ENCODE peak calls at places on chromosomes 4 and X, in five cellular contexts. O, U, G, Z and M are unnamed samples.

GRCh38 chr4:4502694-4503311 is 39.0 kb downstream of the STX18 start:
- DNase-seq in G (no peak), Z (no peak), U (no peak), O (no peak), M (no peak)

GRCh38 chrX:46957299-46957698 is 45.1 kb downstream of the JADE3 start:
- DNase-seq in O (no peak), G (no peak), Z (no peak), U (no peak), M (no peak)

GRCh38 chr4:83603130-83603529 is 67.2 kb downstream of the GPAT3 start:
- DNase-seq in U (no peak), G (no peak), O (no peak), Z (no peak), M (no peak)

GRCh38 chr4:144421839-144422565 is 224.0 kb upstream of the HHIP start:
- DNase-seq in O (no peak), U (no peak), G (no peak), Z (no peak), M (no peak)

GRCh38 chr4:12409507-12410190 is 981.0 kb upstream of the HS3ST1 start:
- DNase-seq in G (peak; percentile 45), O (no peak), Z (no peak), U (no peak), M (no peak)

GRCh38 chr4:4714330-4714729 is 145.1 kb upstream of the MSX1 start:
- DNase-seq in Z (no peak), G (no peak), O (no peak), U (no peak), M (no peak)

GRCh38 chrX:153032397-153033118 is 23.7 kb upstream of the PNMA3 start:
- DNase-seq in O (peak; percentile 40), U (no peak), Z (no peak), G (peak; percentile 53), M (no peak)

GRCh38 chrX:153381684-153382532 is 19.2 kb downstream of the PNMA6E start:
- DNase-seq in U (no peak), O (no peak), Z (no peak), G (peak; percentile 27), M (no peak)

GRCh38 chr4:80611366-80611765 is 275.8 kb downstream of the CFAP299 start:
- DNase-seq in O (no peak), U (no peak), Z (no peak), G (no peak), M (no peak)

GRCh38 chr4:177308842-177309524 is 691 bp upstream of the NEIL3 start:
- DNase-seq in O (no peak), Z (no peak), G (no peak), U (no peak), M (no peak)